ENCODE peak calls at places on chromosomes 7 and 10, in ten cellular contexts. M is ovary, I is neuronal stem cell, A is mesendoderm, V is mammary epithelial cell, D is Karpas-422, B is OCI-LY7, G is HCT116, R is tibial nerve, X is A549. H is an unnamed sample.
A peak's percentile ranks its signal among the peaks of the same experiment; 100 is the strongest.

GRCh38 chr7:36090976-36091375 is 62.1 kb upstream of the EEPD1 start:
- DNase-seq in B (no peak), A (no peak), G (no peak), X (no peak), I (no peak), D (no peak), V (no peak), M (no peak), R (no peak), H (no peak)

GRCh38 chr7:135074096-135074495 is 73.8 kb upstream of the TMEM140 start:
- DNase-seq in V (no peak), X (no peak), M (no peak), B (no peak), I (no peak), A (no peak), G (no peak), D (no peak), R (no peak), H (no peak)

GRCh38 chr10:108374991-108375390 is 1210.5 kb upstream of the SORCS1 start:
- DNase-seq in G (no peak), M (no peak), R (no peak), I (no peak), X (no peak), V (no peak), B (no peak), D (no peak), A (no peak), H (no peak)

GRCh38 chr10:28457110-28457509 is 75.8 kb upstream of the WAC start:
- DNase-seq in B (no peak), D (no peak), M (no peak), X (no peak), V (no peak), I (no peak), R (no peak), A (no peak), G (no peak), H (no peak)

GRCh38 chr7:13099197-13099795 is 411.9 kb downstream of the ARL4A start:
- DNase-seq in B (no peak), V (peak; percentile 78), I (no peak), D (no peak), A (no peak), R (no peak), G (no peak), M (no peak), X (no peak), H (no peak)

GRCh38 chr10:32731527-32731926 is 226.5 kb downstream of the ITGB1 start:
- DNase-seq in M (no peak), V (peak; percentile 38), X (no peak), G (no peak), A (no peak), B (no peak), D (no peak), R (no peak), I (no peak), H (no peak)

GRCh38 chr10:43735907-43736306 is 87.2 kb upstream of the ZNF32 start:
- DNase-seq in G (no peak), D (no peak), A (no peak), B (no peak), X (no peak), M (no peak), I (no peak), V (no peak), R (no peak), H (no peak)

GRCh38 chr10:98599032-98599610 is 152.4 kb upstream of the HPS1 start:
- DNase-seq in M (no peak), D (no peak), V (no peak), I (no peak), B (no peak), A (no peak), R (no peak), G (no peak), X (no peak), H (no peak)

GRCh38 chr10:113310317-113310716 is 242.5 kb upstream of the HABP2 start:
- DNase-seq in R (no peak), I (no peak), D (no peak), G (no peak), V (no peak), M (no peak), B (no peak), A (no peak), X (no peak), H (no peak)

GRCh38 chr10:87177-88080 is 38.3 kb upstream of the TUBB8 start:
- DNase-seq in M (no peak), I (no peak), A (no peak), X (no peak), V (no peak), G (no peak), B (no peak), D (no peak), R (no peak), H (no peak)

GRCh38 chr7:68964060-68964459 is 634.2 kb upstream of the AUTS2 start:
- DNase-seq in A (no peak), B (no peak), M (no peak), X (no peak), D (no peak), G (no peak), I (no peak), V (no peak), R (no peak), H (no peak)

GRCh38 chr10:75024971-75025523 is 86.4 kb upstream of the SAMD8 start:
- DNase-seq in A (no peak), B (no peak), X (no peak), R (no peak), V (no peak), I (no peak), G (no peak), D (no peak), M (no peak), H (no peak)

GRCh38 chr7:1825877-1826741 is 156.0 kb downstream of the ELFN1 start:
- DNase-seq in G (no peak), X (no peak), V (no peak), D (no peak), B (no peak), I (no peak), R (no peak), A (no peak), M (no peak), H (no peak)

GRCh38 chr7:125568799-125569198 is 639.2 kb upstream of the POT1 start:
- DNase-seq in X (no peak), M (no peak), I (no peak), B (no peak), G (no peak), D (no peak), A (no peak), V (no peak), R (no peak), H (no peak)

GRCh38 chr10:115402690-115403089 is 309.5 kb downstream of the ATRNL1 start:
- DNase-seq in I (no peak), B (no peak), V (peak; percentile 37), M (no peak), A (no peak), R (no peak), D (no peak), X (no peak), G (no peak), H (no peak)

GRCh38 chr10:124150807-124151417 is 57.5 kb upstream of the CHST15 start:
- DNase-seq in V (no peak), R (no peak), G (no peak), I (no peak), B (no peak), X (no peak), M (no peak), A (no peak), D (no peak), H (no peak)
- H3K4me1 ChIP-seq in V (peaks cover 30% of the 10 kb centered on the region), R (peaks cover 47% of the 10 kb centered on the region), G (peaks cover 52% of the 10 kb centered on the region), I (peaks cover 22% of the 10 kb centered on the region), B (peaks cover 79% of the 10 kb centered on the region), X (peaks cover 30% of the 10 kb centered on the region), M (peaks cover 17% of the 10 kb centered on the region), A (peaks cover 3% of the 10 kb centered on the region), D (peaks cover 8% of the 10 kb centered on the region), H (peaks cover 19% of the 10 kb centered on the region)

GRCh38 chr10:80900661-80901060 is 363.0 kb downstream of the SH2D4B start:
- DNase-seq in X (no peak), V (no peak), G (no peak), B (no peak), M (no peak), R (no peak), I (no peak), A (no peak), D (no peak), H (no peak)

GRCh38 chr10:80894797-80895467 is 357.2 kb downstream of the SH2D4B start:
- DNase-seq in D (no peak), R (no peak), I (no peak), A (no peak), B (no peak), V (no peak), X (no peak), M (no peak), G (no peak), H (no peak)

GRCh38 chr10:80894339-80894791 is 356.7 kb downstream of the SH2D4B start:
- DNase-seq in X (no peak), A (no peak), V (no peak), D (no peak), B (no peak), I (no peak), M (no peak), R (no peak), G (no peak), H (no peak)

GRCh38 chr10:80896076-80896475 is 358.4 kb downstream of the SH2D4B start:
- DNase-seq in R (no peak), A (no peak), G (no peak), I (no peak), V (no peak), X (no peak), D (no peak), B (no peak), M (no peak), H (no peak)

GRCh38 chr10:80896959-80897358 is 359.3 kb downstream of the SH2D4B start:
- DNase-seq in R (no peak), A (no peak), M (no peak), G (no peak), B (no peak), V (no peak), I (no peak), X (no peak), D (no peak), H (no peak)
- H3K27ac ChIP-seq in R (no peak overlapping the region), A (no peak overlapping the region), M (no peak overlapping the region), G (no peak overlapping the region), B (no peak overlapping the region), V (no peak overlapping the region), I (no peak overlapping the region), X (no peak overlapping the region), D (no peak overlapping the region), H (no peak overlapping the region)

DNA sequence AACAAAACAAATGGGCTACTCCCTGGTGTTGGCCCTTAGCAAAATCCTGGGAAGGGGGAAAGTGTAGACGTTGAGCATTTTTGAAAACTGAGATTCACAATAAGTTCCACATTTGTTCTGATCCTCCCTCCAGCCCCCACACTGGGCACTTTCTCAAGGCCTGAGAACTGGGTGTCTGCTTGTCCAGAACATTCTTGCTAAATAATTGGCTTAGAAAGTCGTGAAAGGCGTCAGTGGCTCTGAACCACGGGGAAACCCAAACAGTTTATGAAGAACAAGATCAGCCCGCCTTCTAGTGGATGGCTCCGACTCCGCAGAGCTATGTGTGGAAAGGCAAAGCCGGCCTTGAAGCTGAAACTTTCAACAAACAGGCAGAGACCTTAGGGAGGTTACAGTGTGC is 370.1 kb downstream of the PRPF18 start:
- DNase-seq in B (no peak), X (no peak), V (no peak), G (no peak), M (peak; percentile 80), D (no peak), A (peak; percentile 42), R (peak; percentile 77), I (no peak), H (no peak)
- H3K4me3 ChIP-seq in B (no peak overlapping the region), X (no peak overlapping the region), V (no peak overlapping the region), G (no peak overlapping the region), M (no peak overlapping the region), D (no peak overlapping the region), A (no peak overlapping the region), R (no peak overlapping the region), I (no peak overlapping the region), H (no peak overlapping the region)

GRCh38 chr10:62046522-62047239 is 145.2 kb downstream of the ARID5B start:
- DNase-seq in G (no peak), V (peak; percentile 77), X (no peak), D (no peak), I (no peak), R (no peak), M (peak; percentile 63), B (peak; percentile 50), A (peak; percentile 81), H (no peak)
- H3K4me1 ChIP-seq in G (peaks cover 22% of the 10 kb centered on the region), V (peaks cover 61% of the 10 kb centered on the region), X (peaks cover 63% of the 10 kb centered on the region), D (peaks cover 87% of the 10 kb centered on the region), I (peaks cover 47% of the 10 kb centered on the region), R (peaks cover 69% of the 10 kb centered on the region), M (peaks cover 11% of the 10 kb centered on the region), B (peaks cover 94% of the 10 kb centered on the region), A (peaks cover 20% of the 10 kb centered on the region), H (peaks cover 82% of the 10 kb centered on the region)

H was measured in CD8-positive, alpha-beta memory T cell.